ENCODE peak calls at places on chromosomes 5 and 9, in eight cellular contexts. X, B, Y, R, E, G, P and I are unnamed samples.

GRCh38 chr9:93473411-93473810 is 20.0 kb upstream of the FAM120AOS start:
- DNase-seq in X (no peak), B (no peak), Y (peak), R (no peak), E (no peak), G (no peak), P (no peak), I (no peak)

GRCh38 chr5:98927242-98927987 is 1.4 kb downstream of the CHD1 start:
- DNase-seq in X (peak), B (peak), Y (peak), R (peak), E (peak), G (peak), P (peak), I (peak)

GRCh38 chr5:1479581-1480188 is 34.4 kb upstream of the SLC6A3 start:
- DNase-seq in X (no peak), B (no peak), Y (peak), R (no peak), E (no peak), G (peak), P (peak), I (no peak)

GRCh38 chr9:115883467-115884329 is 269.9 kb upstream of the PAPPA start:
- DNase-seq in X (peak), B (no peak), Y (peak), R (peak), E (no peak), G (no peak), P (peak), I (no peak)

GRCh38 chr5:79774171-79774854 is 84.7 kb downstream of the CMYA5 start:
- DNase-seq in X (no peak), B (no peak), Y (peak), R (peak), E (no peak), G (no peak), P (peak), I (peak)

GRCh38 chr9:127905788-127906191 is 6.4 kb upstream of the ST6GALNAC6 start:
- DNase-seq in X (no peak), B (peak), Y (no peak), R (no peak), E (peak), G (no peak), P (no peak), I (no peak)

GRCh38 chr5:122358382-122358990 is 46.4 kb downstream of the SNCAIP start:
- DNase-seq in X (no peak), B (no peak), Y (no peak), R (no peak), E (no peak), G (no peak), P (no peak), I (no peak)

GRCh38 chr9:121826711-121827110 is 175.3 kb downstream of the DAB2IP start:
- DNase-seq in X (no peak), B (no peak), Y (no peak), R (no peak), E (no peak), G (peak), P (no peak), I (no peak)

GRCh38 chr5:157877821-157878220 is 18.9 kb upstream of the CLINT1 start:
- DNase-seq in X (no peak), B (no peak), Y (peak), R (no peak), E (no peak), G (no peak), P (no peak), I (no peak)

GRCh38 chr5:179054036-179054785 is 6.0 kb upstream of the ZNF354C start:
- DNase-seq in X (no peak), B (no peak), Y (no peak), R (no peak), E (no peak), G (no peak), P (no peak), I (no peak)

GRCh38 chr5:53777864-53778618 is 217.6 kb downstream of the NDUFS4 start:
- DNase-seq in X (no peak), B (no peak), Y (no peak), R (no peak), E (no peak), G (no peak), P (no peak), I (no peak)

GRCh38 chr5:132750471-132751230 is 3.4 kb downstream of the CCNI2 start:
- DNase-seq in X (no peak), B (no peak), Y (no peak), R (no peak), E (no peak), G (peak), P (no peak), I (no peak)

GRCh38 chr5:80125962-80126480 is 90.9 kb downstream of the THBS4 start:
- DNase-seq in X (no peak), B (no peak), Y (peak), R (no peak), E (no peak), G (no peak), P (no peak), I (no peak)

GRCh38 chr5:60687927-60688720 is 11.8 kb downstream of the DEPDC1B start:
- DNase-seq in X (peak), B (no peak), Y (peak), R (peak), E (no peak), G (no peak), P (no peak), I (peak)

GRCh38 chr9:6055213-6055612 is 39.8 kb upstream of the RANBP6 start:
- DNase-seq in X (peak), B (no peak), Y (peak), R (peak), E (peak), G (peak), P (peak), I (peak)

GRCh38 chr5:139952464-139953070 is 90.5 kb downstream of the NRG2 start:
- DNase-seq in X (no peak), B (no peak), Y (no peak), R (no peak), E (no peak), G (peak), P (no peak), I (no peak)

GRCh38 chr9:37943329-37944265 is 39.7 kb upstream of the SLC25A51 start:
- DNase-seq in X (peak), B (no peak), Y (peak), R (no peak), E (no peak), G (no peak), P (no peak), I (no peak)

GRCh38 chr9:121369595-121370265 is at the start of gene STOM:
- DNase-seq in X (peak), B (peak), Y (peak), R (no peak), E (peak), G (peak), P (no peak), I (peak)